ENCODE peak calls at places on chromosomes 3 and 15, in four cellular contexts. One of them, this sample, is unnamed. For H3K4me1, the result is how much of the 10 kb centered on the place peaks cover.

GRCh38 chr3:57661404-57661803 is 31.5 kb downstream of the DENND6A start:
- DNase-seq in right cardiac atrium: no peak
- DNase-seq in lower lobe of right lung: no peak
- DNase-seq in neural progenitor cell: no peak
- DNase-seq in this sample: no peak

GRCh38 chr3:111210866-111211564 is 139.4 kb downstream of the NECTIN3 start:
- DNase-seq in neural progenitor cell: peak
- DNase-seq in lower lobe of right lung: no peak
- DNase-seq in right cardiac atrium: no peak
- DNase-seq in this sample: no peak

GRCh38 chr3:185813205-185813604 is 11.6 kb downstream of the IGF2BP2 start:
- DNase-seq in lower lobe of right lung: no peak
- DNase-seq in neural progenitor cell: no peak
- DNase-seq in right cardiac atrium: no peak
- DNase-seq in this sample: no peak

GRCh38 chr3:156511987-156512677 is 42.8 kb downstream of the SSR3 start:
- DNase-seq in neural progenitor cell: no peak
- DNase-seq in lower lobe of right lung: no peak
- DNase-seq in right cardiac atrium: no peak
- DNase-seq in this sample: no peak

GRCh38 chr3:19934098-19934566 is at the start of gene EFHB:
- DNase-seq in lower lobe of right lung: peak
- DNase-seq in neural progenitor cell: peak
- DNase-seq in right cardiac atrium: no peak
- DNase-seq in this sample: no peak

GRCh38 chr3:189512039-189512438 is 119.2 kb upstream of the TP63 start:
- DNase-seq in lower lobe of right lung: no peak
- DNase-seq in neural progenitor cell: no peak
- DNase-seq in right cardiac atrium: no peak
- DNase-seq in this sample: no peak

GRCh38 chr3:1092771-1093170 is at the start of gene CNTN6:
- DNase-seq in neural progenitor cell: peak
- DNase-seq in lower lobe of right lung: no peak
- DNase-seq in right cardiac atrium: no peak
- DNase-seq in this sample: no peak

GRCh38 chr15:51356983-51357382 is 15.5 kb downstream of the GLDN start:
- DNase-seq in neural progenitor cell: no peak
- DNase-seq in right cardiac atrium: no peak
- DNase-seq in lower lobe of right lung: no peak
- DNase-seq in this sample: no peak

GRCh38 chr3:182182531-182182968 is 470.8 kb downstream of the SOX2 start:
- DNase-seq in lower lobe of right lung: no peak
- DNase-seq in neural progenitor cell: no peak
- DNase-seq in right cardiac atrium: no peak
- DNase-seq in this sample: no peak

GRCh38 chr3:130850044-130850797 is 43.7 kb upstream of the ATP2C1 start:
- DNase-seq in neural progenitor cell: no peak
- DNase-seq in right cardiac atrium: peak
- DNase-seq in lower lobe of right lung: no peak
- DNase-seq in this sample: no peak

GRCh38 chr3:174198199-174198598 is 660.9 kb upstream of the NAALADL2 start:
- DNase-seq in neural progenitor cell: no peak
- DNase-seq in right cardiac atrium: no peak
- DNase-seq in lower lobe of right lung: no peak
- DNase-seq in this sample: no peak

GRCh38 chr3:146524961-146525360 is 19.4 kb downstream of the PLSCR1 start:
- DNase-seq in right cardiac atrium: no peak
- DNase-seq in lower lobe of right lung: no peak
- DNase-seq in neural progenitor cell: no peak
- DNase-seq in this sample: no peak

GRCh38 chr3:41441139-41441538 is 241.8 kb downstream of the CTNNB1 start:
- DNase-seq in lower lobe of right lung: no peak
- DNase-seq in right cardiac atrium: no peak
- DNase-seq in neural progenitor cell: no peak
- DNase-seq in this sample: no peak
- H3K4me1 ChIP-seq in lower lobe of right lung: under half
- H3K4me1 ChIP-seq in right cardiac atrium: under half
- H3K4me1 ChIP-seq in neural progenitor cell: under half
- H3K4me1 ChIP-seq in this sample: under half

DNA sequence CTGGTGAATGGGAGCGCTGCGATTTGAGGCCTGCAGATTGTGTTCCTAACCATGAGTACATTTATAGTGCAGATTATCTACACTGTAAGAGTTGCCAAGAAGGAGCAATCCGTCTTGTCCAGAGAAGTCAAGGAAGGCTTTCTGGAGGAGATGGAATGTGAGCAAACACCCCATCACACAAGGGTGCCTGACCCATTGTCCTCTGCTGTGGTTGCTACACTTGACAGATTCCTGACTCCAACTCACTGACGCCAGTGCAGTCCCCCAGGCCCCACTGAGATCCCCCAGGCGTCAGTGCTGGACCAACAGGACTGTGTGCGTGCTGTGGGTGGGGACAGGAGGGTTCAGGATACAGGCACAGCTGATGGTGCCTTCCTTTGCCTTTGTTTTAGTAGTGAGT is 135.9 kb upstream of the TPM1 start:
- DNase-seq in right cardiac atrium: no peak
- DNase-seq in lower lobe of right lung: no peak
- DNase-seq in neural progenitor cell: no peak
- DNase-seq in this sample: no peak
- H3K4me1 ChIP-seq in right cardiac atrium: under half
- H3K4me1 ChIP-seq in lower lobe of right lung: under half
- H3K4me1 ChIP-seq in neural progenitor cell: under half
- H3K4me1 ChIP-seq in this sample: under half

GRCh38 chr15:31338879-31339557 is 12.4 kb downstream of the KLF13 start:
- DNase-seq in neural progenitor cell: no peak
- DNase-seq in right cardiac atrium: peak
- DNase-seq in lower lobe of right lung: peak
- DNase-seq in this sample: no peak

GRCh38 chr15:31338318-31338878 is 11.8 kb downstream of the KLF13 start:
- DNase-seq in neural progenitor cell: no peak
- DNase-seq in right cardiac atrium: peak
- DNase-seq in lower lobe of right lung: peak
- DNase-seq in this sample: no peak

GRCh38 chr15:31337352-31338031 is 10.9 kb downstream of the KLF13 start:
- DNase-seq in right cardiac atrium: no peak
- DNase-seq in lower lobe of right lung: no peak
- DNase-seq in neural progenitor cell: no peak
- DNase-seq in this sample: no peak

GRCh38 chr15:31335991-31336942 is 9.6 kb downstream of the KLF13 start:
- DNase-seq in right cardiac atrium: no peak
- DNase-seq in lower lobe of right lung: peak
- DNase-seq in neural progenitor cell: no peak
- DNase-seq in this sample: no peak

DNA sequence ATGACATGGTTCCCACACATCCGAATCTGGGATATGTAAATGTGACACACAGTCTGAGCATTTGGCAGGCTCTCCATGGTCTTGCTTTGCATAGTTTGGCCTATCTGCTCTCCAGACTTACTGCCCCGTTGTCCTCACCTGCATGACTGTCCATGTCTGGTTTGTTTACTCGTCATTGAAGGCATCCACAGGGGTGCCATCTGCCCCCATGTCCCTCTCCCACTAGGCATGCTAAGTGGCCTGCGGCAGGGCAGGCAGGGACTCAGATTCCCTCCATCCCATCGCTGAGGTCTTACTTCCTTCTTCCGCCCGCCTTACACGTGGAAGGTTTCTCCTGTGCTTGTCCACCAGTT is 10.3 kb downstream of the KLF13 start:
- DNase-seq in right cardiac atrium: no peak
- DNase-seq in neural progenitor cell: no peak
- DNase-seq in lower lobe of right lung: no peak
- DNase-seq in this sample: no peak
- H3K4me1 ChIP-seq in right cardiac atrium: half or more
- H3K4me1 ChIP-seq in neural progenitor cell: under half
- H3K4me1 ChIP-seq in lower lobe of right lung: half or more
- H3K4me1 ChIP-seq in this sample: half or more

DNA sequence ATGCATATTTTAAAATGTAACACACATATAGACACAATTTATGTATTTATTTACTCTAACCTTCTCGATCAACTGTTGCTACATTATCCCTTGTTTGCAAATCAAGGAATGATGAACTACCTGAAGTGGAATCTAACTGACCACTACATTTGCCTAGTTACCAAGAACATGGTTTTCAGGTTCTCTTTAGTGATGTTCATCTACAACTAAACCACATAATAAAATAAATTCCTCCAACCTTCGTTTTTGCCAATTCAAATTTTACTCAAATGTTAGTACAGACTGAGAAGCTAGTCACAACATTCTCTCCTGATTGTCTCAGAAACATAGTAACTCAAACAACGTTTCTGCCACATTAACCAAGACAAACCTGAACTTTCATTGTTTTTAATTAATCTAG is 521.9 kb downstream of the FOXP1 start:
- DNase-seq in right cardiac atrium: no peak
- DNase-seq in lower lobe of right lung: no peak
- DNase-seq in neural progenitor cell: no peak
- DNase-seq in this sample: no peak
- H3K4me1 ChIP-seq in right cardiac atrium: under half
- H3K4me1 ChIP-seq in lower lobe of right lung: half or more
- H3K4me1 ChIP-seq in neural progenitor cell: under half
- H3K4me1 ChIP-seq in this sample: under half

GRCh38 chr3:188472331-188472730 is 318.4 kb downstream of the LPP start:
- DNase-seq in right cardiac atrium: no peak
- DNase-seq in neural progenitor cell: no peak
- DNase-seq in lower lobe of right lung: no peak
- DNase-seq in this sample: no peak
- H3K4me1 ChIP-seq in right cardiac atrium: under half
- H3K4me1 ChIP-seq in neural progenitor cell: under half
- H3K4me1 ChIP-seq in lower lobe of right lung: under half
- H3K4me1 ChIP-seq in this sample: under half

DNA sequence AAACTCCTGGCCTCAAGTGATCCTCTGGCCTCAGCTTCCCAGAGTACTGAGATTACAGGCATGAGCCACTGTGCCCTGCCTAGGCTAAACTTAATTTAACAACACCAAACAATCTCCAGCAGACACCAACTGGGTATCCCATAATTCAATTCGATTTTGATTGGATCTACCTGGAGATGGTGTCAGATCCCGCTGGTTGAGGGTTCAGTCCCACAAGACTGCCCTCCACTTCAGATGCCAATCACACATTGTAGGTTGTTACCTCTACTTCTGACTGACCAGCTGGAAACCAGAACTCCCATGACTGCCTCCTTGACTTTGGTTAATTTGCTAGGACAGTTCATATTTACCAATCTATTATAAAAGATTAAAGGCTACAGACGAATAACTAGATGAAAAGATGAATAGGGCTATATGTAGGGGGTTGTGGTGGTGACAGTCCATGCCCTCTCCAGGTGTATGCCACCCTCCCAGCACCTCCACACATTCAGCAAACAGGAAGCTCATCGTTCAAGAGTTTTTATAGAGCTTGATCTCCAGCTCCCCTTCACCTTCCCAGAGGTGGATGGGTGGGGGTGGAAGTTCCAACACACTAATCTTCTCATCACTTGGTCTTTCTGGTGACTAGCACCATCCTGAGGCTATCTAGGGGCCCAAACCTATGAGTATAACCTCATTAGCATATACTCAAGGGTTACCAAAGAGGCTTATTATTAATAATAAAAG is 9.3 kb downstream of the B2M start:
- DNase-seq in neural progenitor cell: no peak
- DNase-seq in right cardiac atrium: no peak
- DNase-seq in lower lobe of right lung: no peak
- DNase-seq in this sample: no peak
- H3K4me1 ChIP-seq in neural progenitor cell: under half
- H3K4me1 ChIP-seq in right cardiac atrium: under half
- H3K4me1 ChIP-seq in lower lobe of right lung: half or more
- H3K4me1 ChIP-seq in this sample: under half

DNA sequence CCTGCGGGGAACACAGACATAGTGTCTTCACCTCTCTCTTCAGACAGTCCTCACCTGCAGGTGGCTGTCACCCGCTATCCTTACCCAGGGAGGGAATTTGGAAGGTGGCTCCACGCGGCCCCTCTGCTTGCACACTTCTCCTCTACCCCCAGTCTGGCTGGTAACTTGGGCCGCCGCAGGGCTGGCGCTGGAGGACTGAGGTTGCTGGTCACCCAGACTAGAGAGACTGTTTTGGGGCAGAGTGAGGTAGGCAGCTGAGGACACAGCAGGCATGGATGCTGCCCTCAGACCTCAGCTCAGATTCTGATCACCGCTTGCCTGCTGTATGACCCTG is 12.6 kb upstream of the IQSEC1 start:
- DNase-seq in right cardiac atrium: no peak
- DNase-seq in neural progenitor cell: no peak
- DNase-seq in lower lobe of right lung: no peak
- DNase-seq in this sample: no peak
- H3K4me1 ChIP-seq in right cardiac atrium: under half
- H3K4me1 ChIP-seq in neural progenitor cell: under half
- H3K4me1 ChIP-seq in lower lobe of right lung: under half
- H3K4me1 ChIP-seq in this sample: under half

GRCh38 chr15:40233727-40234577 is 4.9 kb upstream of the PAK6 start:
- DNase-seq in right cardiac atrium: peak
- DNase-seq in neural progenitor cell: no peak
- DNase-seq in lower lobe of right lung: no peak
- DNase-seq in this sample: no peak

GRCh38 chr15:40238481-40238926 is 359 bp upstream of the PAK6 start:
- DNase-seq in lower lobe of right lung: no peak
- DNase-seq in right cardiac atrium: no peak
- DNase-seq in neural progenitor cell: no peak
- DNase-seq in this sample: no peak

GRCh38 chr15:40235201-40235890 is 3.5 kb upstream of the PAK6 start:
- DNase-seq in lower lobe of right lung: no peak
- DNase-seq in neural progenitor cell: no peak
- DNase-seq in right cardiac atrium: no peak
- DNase-seq in this sample: no peak

GRCh38 chr15:40232625-40233070 is 6.2 kb upstream of the PAK6 start:
- DNase-seq in lower lobe of right lung: no peak
- DNase-seq in neural progenitor cell: no peak
- DNase-seq in right cardiac atrium: peak
- DNase-seq in this sample: no peak

GRCh38 chr15:40234783-40235182 is 4.1 kb upstream of the PAK6 start:
- DNase-seq in neural progenitor cell: no peak
- DNase-seq in lower lobe of right lung: no peak
- DNase-seq in right cardiac atrium: no peak
- DNase-seq in this sample: no peak
- H3K4me1 ChIP-seq in neural progenitor cell: under half
- H3K4me1 ChIP-seq in lower lobe of right lung: under half
- H3K4me1 ChIP-seq in right cardiac atrium: under half
- H3K4me1 ChIP-seq in this sample: half or more